ENCODE peak calls at places on chromosomes 6 and 20, in four cellular contexts. O, I, X and E are unnamed samples.

GRCh38 chr6:132498638-132499037 is 14.3 kb downstream of the STX7 start:
- DNase-seq in O (no peak), I (no peak), X (no peak), E (no peak)

GRCh38 chr6:13916230-13916944 is 8.4 kb upstream of the RNF182 start:
- DNase-seq in O (no peak), I (peak), X (no peak), E (no peak)

GRCh38 chr6:63249875-63250482 is 38.7 kb downstream of the FKBP1C start:
- DNase-seq in O (no peak), I (no peak), X (no peak), E (no peak)

GRCh38 chr6:33746651-33747100 is at the start of gene IP6K3:
- DNase-seq in O (no peak), I (no peak), X (no peak), E (peak)

GRCh38 chr20:21505810-21506530 is 7.9 kb downstream of the NKX2-2 start:
- DNase-seq in O (no peak), I (peak), X (peak), E (peak)

GRCh38 chr20:34622821-34623451 is 54.0 kb downstream of the PIGU start:
- DNase-seq in O (no peak), I (no peak), X (no peak), E (no peak)

GRCh38 chr6:23823421-23823820 is 302.6 kb upstream of the NRSN1 start:
- DNase-seq in O (no peak), I (no peak), X (no peak), E (no peak)

GRCh38 chr6:36743032-36743431 is 45.4 kb downstream of the RAB44 start:
- DNase-seq in O (no peak), I (no peak), X (no peak), E (no peak)

GRCh38 chr6:90328004-90328403 is 31.4 kb upstream of the BACH2 start:
- DNase-seq in O (no peak), I (peak), X (no peak), E (peak)

GRCh38 chr6:140921366-140922226 is 1211.1 kb upstream of the GJE1 start:
- DNase-seq in O (peak), I (peak), X (no peak), E (peak)

GRCh38 chr6:195861-196360 is 96.4 kb upstream of the DUSP22 start:
- DNase-seq in O (no peak), I (peak), X (no peak), E (peak)

GRCh38 chr6:145009691-145010090 is 724.6 kb downstream of the UTRN start:
- DNase-seq in O (no peak), I (no peak), X (no peak), E (no peak)

GRCh38 chr6:122322824-122323223 is 76.6 kb upstream of the HSF2 start:
- DNase-seq in O (no peak), I (peak), X (no peak), E (no peak)

GRCh38 chr6:106511274-106512047 is 117.8 kb downstream of the RTN4IP1 start:
- DNase-seq in O (no peak), I (peak), X (no peak), E (peak)